ENCODE peak calls at places on chromosomes 13 and 19, in four cellular contexts. M, B, W and G are unnamed samples.

GRCh38 chr19:7789447-7789846 is 26.4 kb downstream of the CLEC4M start:
- DNase-seq in M (no peak), B (no peak), W (no peak), G (no peak)

GRCh38 chr13:35213911-35214310 is 262.6 kb downstream of the MAB21L1 start:
- DNase-seq in M (no peak), B (no peak), W (no peak), G (no peak)

GRCh38 chr19:44927746-44928145 is 13.3 kb downstream of the APOC1 start:
- DNase-seq in M (peak; percentile 59), B (no peak), W (no peak), G (no peak)

GRCh38 chr19:56978023-56978565 is 137.6 kb upstream of the PEG3 start:
- DNase-seq in M (no peak), B (no peak), W (no peak), G (no peak)

GRCh38 chr13:40665061-40665753 is 1.2 kb downstream of the FOXO1 start:
- DNase-seq in M (no peak), B (peak; percentile 61), W (peak; percentile 48), G (peak; percentile 87)

GRCh38 chr19:33683881-33684549 is 62.3 kb downstream of the CHST8 start:
- DNase-seq in M (peak; percentile 18), B (peak; percentile 88), W (no peak), G (no peak)

GRCh38 chr19:13463296-13463695 is 43.0 kb downstream of the CACNA1A start:
- DNase-seq in M (peak; percentile 15), B (peak; percentile 54), W (no peak), G (no peak)

GRCh38 chr13:89628567-89628966 is 1718.9 kb upstream of the MIR17HG start:
- DNase-seq in M (no peak), B (no peak), W (no peak), G (no peak)

GRCh38 chr19:32294871-32295438 is 50.5 kb upstream of the ZNF507 start:
- DNase-seq in M (no peak), B (no peak), W (no peak), G (no peak)

DNA sequence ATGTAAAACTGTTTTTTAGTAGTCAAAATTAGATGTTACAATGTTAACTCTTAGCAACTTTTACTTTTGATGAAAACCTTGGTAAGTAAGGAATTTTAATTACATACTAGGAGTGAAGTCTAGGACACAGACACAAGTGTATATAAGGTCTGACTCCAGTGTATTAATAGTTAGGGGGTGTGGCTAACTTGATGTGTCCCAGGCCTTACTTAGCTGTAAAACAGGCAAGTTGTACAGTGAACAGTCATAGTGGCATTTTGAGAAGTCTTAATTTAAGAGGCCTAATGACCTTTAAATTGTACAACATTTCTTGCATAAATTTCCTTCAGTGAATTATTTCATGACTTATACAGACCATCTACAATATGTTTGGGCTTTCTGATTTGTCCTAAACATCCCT is 6.8 kb downstream of the ZNF431 start:
- DNase-seq in M (no peak), B (no peak), W (no peak), G (no peak)
- TF ChIP-seq CTCF in M (no peak), B (no peak), W (no peak), G (no peak)

GRCh38 chr19:3834349-3835054 is 34.3 kb downstream of the ZFR2 start:
- DNase-seq in M (no peak), B (no peak), W (no peak), G (peak; percentile 57)

GRCh38 chr19:3835055-3835435 is 33.8 kb downstream of the ZFR2 start:
- DNase-seq in M (no peak), B (no peak), W (no peak), G (no peak)

GRCh38 chr19:3831601-3832000 is 37.2 kb downstream of the ZFR2 start:
- DNase-seq in M (no peak), B (no peak), W (no peak), G (no peak)

GRCh38 chr19:3832001-3832400 is 36.8 kb downstream of the ZFR2 start:
- DNase-seq in M (no peak), B (no peak), W (no peak), G (no peak)

DNA sequence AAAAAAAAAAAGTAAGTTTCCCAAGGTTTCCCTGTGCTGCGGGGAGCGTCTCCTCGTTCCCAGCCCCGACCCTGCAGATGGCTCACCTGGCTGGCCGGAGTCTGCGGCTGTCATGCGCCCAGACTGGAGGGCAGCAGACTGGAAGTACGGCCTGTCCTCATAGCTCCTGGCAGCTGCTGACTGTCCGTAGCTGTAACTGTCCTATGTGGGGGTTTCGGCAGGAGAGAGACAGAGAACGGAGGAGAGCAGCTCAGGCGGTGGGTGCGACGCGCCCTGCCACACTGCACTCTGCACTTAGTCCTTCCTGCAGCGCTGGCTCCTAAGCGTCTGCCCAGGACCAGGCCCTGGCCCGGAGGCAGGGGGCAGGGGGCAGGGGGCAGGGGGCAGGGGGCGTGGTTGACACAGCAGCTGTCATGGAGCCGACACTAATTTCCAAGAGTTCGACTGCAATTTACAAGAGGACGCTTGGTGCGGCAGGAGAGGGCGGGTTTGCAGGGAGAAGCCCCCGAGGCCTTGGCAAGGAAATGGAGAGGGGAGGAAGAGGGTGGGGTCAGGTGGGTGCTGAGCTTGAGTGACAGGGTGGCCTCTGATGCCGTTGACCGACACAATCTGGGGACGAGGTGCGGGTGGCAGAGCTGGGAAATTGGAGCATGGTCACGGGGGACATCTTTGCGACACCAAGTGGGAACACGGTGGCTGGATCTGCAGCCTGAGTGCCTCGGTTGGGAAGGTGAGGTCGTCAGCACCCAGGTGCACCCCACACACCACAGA is 35.1 kb downstream of the ZFR2 start:
- DNase-seq in M (no peak), B (no peak), W (no peak), G (no peak)
- TF ChIP-seq CTCF in M (no peak), B (no peak), W (no peak), G (no peak)

GRCh38 chr19:16268676-16269319 is 55.8 kb upstream of the KLF2 start:
- DNase-seq in M (no peak), B (no peak), W (no peak), G (no peak)

GRCh38 chr19:16274466-16274865 is 50.2 kb upstream of the KLF2 start:
- DNase-seq in M (no peak), B (no peak), W (no peak), G (no peak)

GRCh38 chr19:16273005-16273404 is 51.6 kb upstream of the KLF2 start:
- DNase-seq in M (no peak), B (no peak), W (no peak), G (no peak)
- TF ChIP-seq CTCF in M (no peak), B (no peak), W (no peak), G (no peak)

DNA sequence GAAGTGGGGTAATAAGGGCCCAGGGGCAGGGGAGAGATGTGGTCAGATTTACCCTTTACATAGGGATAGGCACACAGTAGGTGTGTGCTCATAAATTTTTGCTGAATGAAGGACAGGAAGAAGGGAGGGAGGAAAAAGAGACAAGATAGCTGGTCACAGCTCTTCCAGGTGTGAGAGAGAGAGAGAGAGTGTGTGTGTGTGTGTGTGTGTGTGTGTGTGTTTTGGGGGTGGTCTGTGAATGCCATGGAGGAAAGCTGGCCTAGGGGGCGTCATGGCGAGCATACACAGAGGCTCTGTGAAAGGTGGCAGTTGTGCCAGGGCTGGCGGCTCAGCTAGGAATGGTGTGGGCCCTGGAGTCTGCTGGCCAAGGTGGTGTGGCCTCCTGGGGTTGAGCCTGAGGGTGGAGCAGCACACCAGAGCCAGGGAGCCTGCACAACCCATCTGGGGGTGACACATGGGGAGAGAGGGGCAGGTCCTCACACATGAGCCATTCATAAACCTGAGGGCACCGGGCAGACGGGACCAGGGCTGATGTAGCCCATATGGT is 6.0 kb upstream of the PRX start:
- DNase-seq in M (no peak), B (no peak), W (no peak), G (no peak)
- TF ChIP-seq CTCF in M (no peak), B (no peak), W (no peak), G (no peak)

DNA sequence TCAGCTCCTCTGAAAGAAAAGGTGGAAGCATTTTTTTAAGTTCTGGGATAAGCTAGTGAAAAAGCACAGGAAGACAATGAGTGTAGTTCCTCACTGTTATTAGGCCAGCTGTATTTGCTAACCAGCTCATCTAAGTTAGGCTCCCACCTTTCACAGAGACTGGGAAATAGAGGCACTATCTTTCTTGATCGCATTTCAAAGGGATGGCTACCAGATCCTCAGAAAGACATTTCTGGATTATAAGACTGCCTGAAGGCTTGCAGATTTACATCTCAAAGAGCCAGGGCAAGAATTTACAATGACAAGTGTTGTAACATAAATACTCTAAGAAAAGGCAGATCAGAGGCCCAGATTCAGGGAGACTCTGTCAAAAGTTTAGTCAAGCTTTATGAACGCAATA is 1005.5 kb downstream of the PCDH9 start:
- DNase-seq in M (no peak), B (no peak), W (no peak), G (no peak)
- TF ChIP-seq CTCF in M (no peak), B (no peak), W (no peak), G (no peak)

GRCh38 chr13:85266331-85266730 is 532.9 kb downstream of the SLITRK6 start:
- DNase-seq in M (no peak), B (no peak), W (no peak), G (no peak)

GRCh38 chr13:85260896-85261295 is 538.3 kb downstream of the SLITRK6 start:
- DNase-seq in M (no peak), B (no peak), W (no peak), G (no peak)

GRCh38 chr13:85265296-85265695 is 533.9 kb downstream of the SLITRK6 start:
- DNase-seq in M (no peak), B (no peak), W (no peak), G (no peak)

GRCh38 chr13:85266771-85267170 is 532.4 kb downstream of the SLITRK6 start:
- DNase-seq in M (no peak), B (no peak), W (no peak), G (no peak)

DNA sequence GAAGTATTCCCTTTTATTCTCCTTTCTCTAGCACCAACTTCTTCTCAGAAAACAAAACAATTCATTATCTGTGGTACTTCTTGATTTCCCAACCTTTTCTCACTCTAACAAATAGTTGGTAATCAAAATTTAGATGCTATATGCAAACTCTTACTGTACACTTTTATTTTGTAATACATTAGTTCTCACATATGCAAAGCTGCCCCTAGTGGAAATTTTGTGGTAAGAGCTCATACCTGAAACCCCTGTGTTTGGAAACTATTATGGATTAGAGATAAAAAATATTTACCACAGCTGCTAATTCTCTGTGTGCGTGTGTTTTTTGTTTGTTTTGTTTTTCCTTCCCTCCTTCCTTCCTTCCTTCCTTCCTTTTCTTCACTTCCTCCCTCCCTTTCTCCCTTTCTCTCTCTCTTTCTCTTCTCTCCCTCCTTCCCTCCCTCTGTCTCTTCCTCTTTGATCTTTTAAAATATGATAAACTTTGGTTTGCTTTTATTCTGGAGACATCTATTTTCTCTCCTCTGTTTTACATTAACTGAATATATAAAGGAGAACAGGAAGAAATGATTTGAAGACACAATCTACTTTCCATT is 537.4 kb downstream of the SLITRK6 start:
- DNase-seq in M (peak; percentile 12), B (no peak), W (no peak), G (no peak)
- TF ChIP-seq CTCF in M (peak; percentile 39), B (peak; percentile 72), W (no peak), G (no peak)

DNA sequence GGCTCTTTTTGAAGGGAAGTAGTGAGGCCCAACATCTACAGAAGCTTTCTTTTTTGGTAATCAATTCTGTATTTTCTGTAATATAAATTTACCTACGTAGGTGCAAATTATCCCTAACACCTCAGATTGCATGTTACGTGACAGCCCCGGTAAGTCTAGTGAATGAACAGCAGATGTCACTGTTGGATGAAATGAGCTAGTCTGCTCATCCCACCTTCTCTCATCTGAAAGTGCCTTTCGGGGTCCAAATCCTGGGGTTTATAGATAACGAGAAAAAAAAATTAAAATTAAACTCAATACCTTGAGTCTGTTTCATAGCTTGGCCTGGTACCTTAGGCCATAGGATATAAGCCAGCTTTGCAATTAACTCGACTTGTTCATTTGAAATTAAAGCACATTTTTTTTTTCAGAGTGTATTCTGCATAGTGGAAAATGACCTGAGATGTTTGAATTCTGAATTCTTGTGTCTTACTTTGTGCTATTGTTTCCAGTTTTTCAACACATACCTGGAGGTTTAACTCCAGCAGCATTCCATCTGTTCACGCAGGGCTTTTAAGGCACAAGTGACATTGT is 548.2 kb downstream of the GPC5 start:
- DNase-seq in M (peak; percentile 12), B (no peak), W (peak; percentile 19), G (no peak)
- TF ChIP-seq CTCF in M (peak; percentile 31), B (peak; percentile 49), W (peak; percentile 28), G (no peak)